ENCODE peak calls at places on chromosomes 11 and 22, in six cellular contexts. X, Z, O, E, P and H are unnamed samples.

GRCh38 chr11:105449100-105449734 is 160.7 kb upstream of the GRIA4 start:
- DNase-seq in X (no peak), Z (no peak), O (no peak), E (no peak), P (no peak), H (no peak)

GRCh38 chr22:23060612-23061400 is 9.5 kb upstream of the GNAZ start:
- DNase-seq in X (no peak), Z (no peak), O (peak), E (no peak), P (no peak), H (no peak)

GRCh38 chr22:42296381-42296853 is 26.0 kb upstream of the TCF20 start:
- DNase-seq in X (no peak), Z (peak), O (no peak), E (no peak), P (no peak), H (no peak)

GRCh38 chr11:117180020-117180419 is 1.5 kb downstream of the SIDT2 start:
- DNase-seq in X (no peak), Z (no peak), O (no peak), E (no peak), P (no peak), H (no peak)

GRCh38 chr11:78493413-78493975 is 75.9 kb upstream of the GAB2 start:
- DNase-seq in X (no peak), Z (no peak), O (no peak), E (no peak), P (no peak), H (no peak)

GRCh38 chr22:44057411-44057987 is 33.4 kb downstream of the PARVB start:
- DNase-seq in X (no peak), Z (no peak), O (peak), E (no peak), P (no peak), H (no peak)

GRCh38 chr11:9565822-9566560 is 7.5 kb upstream of the WEE1 start:
- DNase-seq in X (peak), Z (no peak), O (peak), E (peak), P (peak), H (peak)

GRCh38 chr11:17015639-17016125 is 1.5 kb upstream of the PLEKHA7 start:
- DNase-seq in X (no peak), Z (no peak), O (no peak), E (no peak), P (no peak), H (no peak)

GRCh38 chr11:94731921-94732601 is 36.1 kb upstream of the AMOTL1 start:
- DNase-seq in X (no peak), Z (no peak), O (no peak), E (peak), P (no peak), H (peak)

GRCh38 chr11:124676386-124676785 is 2.7 kb downstream of the SPA17 start:
- DNase-seq in X (no peak), Z (no peak), O (peak), E (peak), P (no peak), H (peak)

GRCh38 chr11:12377824-12378593 is 638 bp downstream of the PARVA start:
- DNase-seq in X (no peak), Z (no peak), O (peak), E (peak), P (no peak), H (peak)

GRCh38 chr11:86237267-86237804 is 7.2 kb upstream of the EED start:
- DNase-seq in X (no peak), Z (no peak), O (no peak), E (no peak), P (no peak), H (no peak)

GRCh38 chr22:16601437-16602223 is 9.0 kb upstream of the CCT8L2 start:
- DNase-seq in X (no peak), Z (no peak), O (no peak), E (no peak), P (no peak), H (no peak)

GRCh38 chr22:38707346-38707745 is 1.6 kb downstream of the GTPBP1 start:
- DNase-seq in X (no peak), Z (no peak), O (no peak), E (no peak), P (no peak), H (no peak)

GRCh38 chr11:8082391-8083087 is 1.5 kb downstream of the TUB start:
- DNase-seq in X (no peak), Z (no peak), O (no peak), E (no peak), P (no peak), H (no peak)

GRCh38 chr11:65861165-65861505 is 902 bp downstream of the MUS81 start:
- DNase-seq in X (no peak), Z (no peak), O (no peak), E (no peak), P (no peak), H (no peak)

GRCh38 chr22:33464698-33465097 is 406.5 kb upstream of the SYN3 start:
- DNase-seq in X (no peak), Z (no peak), O (no peak), E (no peak), P (no peak), H (no peak)

GRCh38 chr11:87306260-87306861 is 268.6 kb downstream of the TMEM135 start:
- DNase-seq in X (no peak), Z (no peak), O (no peak), E (no peak), P (no peak), H (no peak)

GRCh38 chr11:122202951-122203456 is 87.0 kb upstream of the BLID start:
- DNase-seq in X (peak), Z (peak), O (peak), E (peak), P (peak), H (peak)

GRCh38 chr11:72579816-72580647 is 94.2 kb downstream of the PDE2A start:
- DNase-seq in X (no peak), Z (no peak), O (peak), E (no peak), P (no peak), H (no peak)

GRCh38 chr11:90228056-90228455 is 5.2 kb upstream of the CHORDC1 start:
- DNase-seq in X (no peak), Z (no peak), O (no peak), E (no peak), P (no peak), H (no peak)

GRCh38 chr11:125999234-125999880 is 53.5 kb downstream of the VSIG10L2 start:
- DNase-seq in X (no peak), Z (no peak), O (no peak), E (no peak), P (no peak), H (no peak)

GRCh38 chr22:17272511-17272991 is 53.3 kb upstream of the ADA2 start:
- DNase-seq in X (no peak), Z (no peak), O (no peak), E (no peak), P (no peak), H (no peak)

GRCh38 chr11:101866619-101867491 is 48.0 kb upstream of the CEP126 start:
- DNase-seq in X (no peak), Z (no peak), O (no peak), E (peak), P (no peak), H (peak)

GRCh38 chr22:49676783-49677494 is 150.7 kb downstream of the BRD1 start:
- DNase-seq in X (no peak), Z (no peak), O (peak), E (no peak), P (no peak), H (no peak)

GRCh38 chr11:62505112-62505783 is 41.4 kb downstream of the AHNAK start:
- DNase-seq in X (no peak), Z (no peak), O (no peak), E (peak), P (no peak), H (no peak)

GRCh38 chr22:49228431-49229037 is 599.1 kb downstream of the BRD1 start:
- DNase-seq in X (no peak), Z (no peak), O (no peak), E (no peak), P (no peak), H (no peak)

GRCh38 chr11:134246100-134246499 is 7.1 kb downstream of the THYN1 start:
- DNase-seq in X (no peak), Z (no peak), O (no peak), E (no peak), P (no peak), H (no peak)

GRCh38 chr11:69293819-69294505 is at the start of gene MYEOV:
- DNase-seq in X (peak), Z (no peak), O (no peak), E (no peak), P (peak), H (peak)

GRCh38 chr22:36156515-36157419 is 3.8 kb downstream of the APOL3 start:
- DNase-seq in X (peak), Z (peak), O (peak), E (peak), P (peak), H (peak)

GRCh38 chr11:127843483-127844396 is 743.6 kb downstream of the ETS1 start:
- DNase-seq in X (peak), Z (peak), O (peak), E (peak), P (peak), H (peak)

GRCh38 chr11:78933361-78933760 is 358.7 kb upstream of the NARS2 start:
- DNase-seq in X (no peak), Z (no peak), O (no peak), E (no peak), P (no peak), H (no peak)

GRCh38 chr11:92224394-92225205 is at the start of gene FAT3:
- DNase-seq in X (no peak), Z (peak), O (peak), E (peak), P (no peak), H (peak)

GRCh38 chr22:37403267-37403960 is 23.9 kb downstream of the ELFN2 start:
- DNase-seq in X (no peak), Z (no peak), O (no peak), E (no peak), P (no peak), H (no peak)